ENCODE peak calls at places on chromosomes 16 and 17, in eight cellular contexts. I is adrenal gland, E is AG04450, G is NB4, M is activated B cell treated with CpG ODN at 0.5 μM for 24 hours, S is Calu3, P is cardiac fibroblast, A is GM12865. Z is an unnamed sample.

GRCh38 chr17:45759761-45760160 is 24.4 kb upstream of the CRHR1 start:
- DNase-seq in G (peak), S (no peak), P (no peak), E (no peak), I (no peak), A (no peak), M (no peak), Z (no peak)

GRCh38 chr16:58198022-58198683 is at the start of gene CSNK2A2:
- DNase-seq in E (peak), A (peak), M (peak), S (peak), P (peak), I (peak), G (peak), Z (peak)

GRCh38 chr17:65498831-65499230 is 62.6 kb downstream of the AXIN2 start:
- DNase-seq in E (no peak), A (no peak), G (no peak), M (no peak), S (no peak), I (no peak), P (no peak), Z (no peak)

GRCh38 chr16:15757630-15758251 is 99.1 kb downstream of the MYH11 start:
- DNase-seq in E (no peak), P (no peak), A (peak), G (peak), I (no peak), M (no peak), S (no peak), Z (no peak)

GRCh38 chr17:35312790-35313711 is 60.4 kb downstream of the SLFN11 start:
- DNase-seq in I (peak), M (peak), P (peak), A (peak), E (peak), G (peak), S (peak), Z (peak)

GRCh38 chr17:36983618-36984017 is 34.9 kb downstream of the AATF start:
- DNase-seq in G (no peak), I (no peak), E (no peak), M (no peak), P (no peak), S (no peak), A (no peak), Z (no peak)

GRCh38 chr17:29726721-29727252 is 104.1 kb upstream of the CORO6 start:
- DNase-seq in E (no peak), P (peak), S (no peak), I (no peak), G (peak), A (peak), M (no peak), Z (no peak)

GRCh38 chr16:70156207-70156978 is 17.2 kb upstream of the CLEC18C start:
- DNase-seq in E (no peak), M (no peak), S (no peak), P (no peak), I (no peak), A (no peak), G (no peak), Z (no peak)

GRCh38 chr17:75249564-75249963 is 11.8 kb downstream of the GGA3 start:
- DNase-seq in I (no peak), A (no peak), P (no peak), G (no peak), M (no peak), S (no peak), E (no peak), Z (no peak)

GRCh38 chr17:73471924-73472323 is 160.1 kb upstream of the CDC42EP4 start:
- DNase-seq in A (no peak), M (no peak), G (no peak), P (no peak), S (no peak), I (no peak), E (no peak), Z (no peak)

GRCh38 chr17:63698886-63699637 is 863 bp downstream of the LIMD2 start:
- DNase-seq in G (peak), A (peak), M (peak), P (peak), E (no peak), I (peak), S (no peak), Z (peak)

GRCh38 chr17:40014375-40014980 is 762 bp upstream of the CSF3 start:
- DNase-seq in P (peak), I (peak), A (peak), M (no peak), E (no peak), S (peak), G (no peak), Z (no peak)

GRCh38 chr17:16199093-16199492 is 16.2 kb downstream of the NCOR1 start:
- DNase-seq in S (no peak), A (peak), M (no peak), P (peak), E (no peak), I (no peak), G (peak), Z (no peak)

GRCh38 chr16:82027629-82028035 is 7.4 kb upstream of the HSD17B2 start:
- DNase-seq in G (no peak), P (no peak), A (no peak), I (no peak), S (peak), E (no peak), M (no peak), Z (no peak)

GRCh38 chr17:79126139-79126538 is 51.5 kb downstream of the ENGASE start:
- DNase-seq in G (no peak), I (peak), S (peak), M (no peak), A (no peak), E (no peak), P (no peak), Z (no peak)
- TF ChIP-seq CTCF in G (no peak), I (no peak), S (peak), M (no peak), A (peak), E (no peak), P (peak), Z (no peak)

DNA sequence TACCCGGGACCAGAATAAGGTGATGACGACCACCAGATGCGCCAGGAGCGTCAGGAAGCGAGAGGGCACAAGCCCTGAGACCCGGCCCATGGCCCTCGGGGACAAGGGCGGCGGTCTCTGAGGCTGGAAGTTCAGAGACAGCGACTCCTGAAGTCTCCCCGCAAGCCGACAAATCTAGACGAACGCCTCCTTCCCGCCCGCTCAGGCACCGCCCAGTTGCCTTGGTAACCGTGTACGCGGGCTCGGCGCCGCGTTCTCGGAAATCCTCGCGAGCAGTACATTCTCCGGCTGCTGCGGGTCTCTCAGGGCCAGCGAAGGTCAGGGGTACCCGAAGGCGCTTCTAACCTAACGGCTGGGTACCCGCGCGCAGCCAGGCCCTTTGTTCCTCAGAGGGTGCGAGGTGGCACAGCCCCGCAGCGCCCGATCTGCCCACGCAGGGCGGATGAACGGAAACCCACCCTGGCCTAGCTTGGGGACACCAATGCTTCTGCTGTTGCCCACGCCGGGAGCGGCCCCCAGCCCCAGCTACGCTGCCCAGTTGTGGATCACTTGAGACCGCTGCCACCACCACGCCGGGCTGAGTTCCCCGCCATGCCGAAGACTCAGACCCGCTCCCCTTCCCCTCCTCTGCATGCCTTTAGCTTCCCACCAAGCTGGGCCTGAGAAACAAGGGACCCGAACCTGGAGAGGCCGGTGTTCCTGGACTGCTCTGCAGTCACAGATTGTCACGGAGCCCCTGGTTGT is at the start of gene TMEM107:
- DNase-seq in S (peak), M (peak), G (peak), E (no peak), P (peak), A (peak), I (peak), Z (peak)
- TF ChIP-seq CTCF in S (no peak), M (no peak), G (no peak), E (no peak), P (no peak), A (peak), I (no peak), Z (no peak)

GRCh38 chr16:72664480-72665408 is 383.2 kb downstream of the ZFHX3 start:
- DNase-seq in A (peak), E (peak), M (peak), G (peak), P (peak), S (peak), I (peak), Z (peak)
- TF ChIP-seq CTCF in A (no peak), E (no peak), M (no peak), G (no peak), P (no peak), S (no peak), I (no peak), Z (no peak)

GRCh38 chr17:38454528-38454927 is 26.3 kb downstream of the ARHGAP23 start:
- DNase-seq in I (peak), P (peak), G (no peak), M (no peak), A (no peak), S (peak), E (no peak), Z (no peak)

GRCh38 chr17:38457577-38458371 is 29.5 kb downstream of the ARHGAP23 start:
- DNase-seq in G (no peak), E (no peak), M (no peak), S (no peak), A (no peak), P (no peak), I (no peak), Z (no peak)

GRCh38 chr17:38453951-38454421 is 25.7 kb downstream of the ARHGAP23 start:
- DNase-seq in G (no peak), E (no peak), A (no peak), S (peak), I (peak), M (no peak), P (peak), Z (no peak)

GRCh38 chr17:38455288-38455915 is 27.1 kb downstream of the ARHGAP23 start:
- DNase-seq in E (no peak), I (no peak), G (no peak), A (no peak), M (no peak), S (no peak), P (no peak), Z (no peak)

GRCh38 chr17:38456031-38456815 is 28.0 kb downstream of the ARHGAP23 start:
- DNase-seq in P (no peak), S (no peak), I (no peak), E (no peak), A (no peak), M (no peak), G (no peak), Z (no peak)
- TF ChIP-seq CTCF in P (peak), S (peak), I (no peak), E (peak), A (no peak), M (no peak), G (peak), Z (no peak)

GRCh38 chr17:77312786-77313599 is 172.2 kb downstream of the SEC14L1 start:
- DNase-seq in M (no peak), I (peak), G (no peak), E (peak), S (no peak), P (peak), A (no peak), Z (no peak)

GRCh38 chr17:77314601-77315000 is 173.8 kb downstream of the SEC14L1 start:
- DNase-seq in G (no peak), S (no peak), P (no peak), A (no peak), I (no peak), E (no peak), M (no peak), Z (no peak)

GRCh38 chr17:77312061-77312684 is 171.4 kb downstream of the SEC14L1 start:
- DNase-seq in A (no peak), P (no peak), G (no peak), I (peak), S (no peak), M (no peak), E (no peak), Z (peak)

GRCh38 chr17:77315010-77315409 is 174.2 kb downstream of the SEC14L1 start:
- DNase-seq in M (no peak), G (no peak), P (no peak), S (no peak), A (no peak), I (no peak), E (no peak), Z (no peak)

DNA sequence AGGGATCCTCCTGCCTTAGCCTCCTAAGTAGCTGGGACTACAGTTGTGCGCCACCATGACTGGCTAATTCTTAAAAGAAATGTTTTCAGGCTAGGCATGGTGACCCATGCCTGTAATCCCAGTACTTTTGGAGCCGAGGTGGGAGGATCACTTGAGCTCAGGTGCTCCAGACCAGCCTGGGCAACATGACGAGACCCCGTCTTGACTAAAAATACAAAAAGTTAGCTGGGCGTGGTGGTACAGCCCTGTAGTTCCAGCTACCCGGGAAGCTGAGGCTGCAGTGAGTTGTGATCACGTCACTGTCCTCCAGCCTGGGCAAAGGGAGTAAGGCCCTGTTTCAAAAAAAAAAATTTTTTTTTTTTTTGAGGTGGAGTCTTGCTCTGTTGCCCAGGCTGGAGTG is 173.1 kb downstream of the SEC14L1 start:
- DNase-seq in G (no peak), I (peak), A (no peak), P (no peak), M (no peak), E (no peak), S (no peak), Z (no peak)
- TF ChIP-seq CTCF in G (no peak), I (no peak), A (no peak), P (no peak), M (no peak), E (no peak), S (no peak), Z (no peak)

GRCh38 chr17:979539-980405 is at the start of gene NXN:
- DNase-seq in I (peak), S (peak), M (peak), E (no peak), P (peak), A (peak), G (peak), Z (peak)
- TF ChIP-seq CTCF in I (no peak), S (no peak), M (no peak), E (peak), P (no peak), A (peak), G (no peak), Z (no peak)

GRCh38 chr16:29727452-29727851 is 18.3 kb downstream of the C16orf54 start:
- DNase-seq in P (no peak), M (no peak), E (no peak), A (no peak), G (no peak), I (no peak), S (no peak), Z (no peak)

GRCh38 chr16:29734826-29735225 is 11.0 kb downstream of the C16orf54 start:
- DNase-seq in M (no peak), E (no peak), S (no peak), A (no peak), P (peak), I (no peak), G (no peak), Z (no peak)

GRCh38 chr16:29730649-29731048 is 15.1 kb downstream of the C16orf54 start:
- DNase-seq in P (no peak), S (no peak), E (no peak), G (no peak), A (peak), I (no peak), M (no peak), Z (no peak)

GRCh38 chr16:29726845-29727379 is 18.9 kb downstream of the C16orf54 start:
- DNase-seq in I (no peak), M (no peak), P (no peak), S (no peak), A (no peak), G (no peak), E (no peak), Z (no peak)

GRCh38 chr16:29729116-29729521 is 16.7 kb downstream of the C16orf54 start:
- DNase-seq in S (peak), P (peak), I (peak), A (peak), G (peak), E (peak), M (no peak), Z (no peak)
- TF ChIP-seq CTCF in S (peak), P (peak), I (peak), A (peak), G (peak), E (peak), M (no peak), Z (peak)

GRCh38 chr17:1532836-1533602 is 16.6 kb upstream of the INPP5K start:
- DNase-seq in G (peak), M (peak), E (no peak), S (no peak), I (no peak), A (peak), P (peak), Z (peak)
- TF ChIP-seq CTCF in G (peak), M (no peak), E (peak), S (no peak), I (no peak), A (peak), P (peak), Z (peak)

DNA sequence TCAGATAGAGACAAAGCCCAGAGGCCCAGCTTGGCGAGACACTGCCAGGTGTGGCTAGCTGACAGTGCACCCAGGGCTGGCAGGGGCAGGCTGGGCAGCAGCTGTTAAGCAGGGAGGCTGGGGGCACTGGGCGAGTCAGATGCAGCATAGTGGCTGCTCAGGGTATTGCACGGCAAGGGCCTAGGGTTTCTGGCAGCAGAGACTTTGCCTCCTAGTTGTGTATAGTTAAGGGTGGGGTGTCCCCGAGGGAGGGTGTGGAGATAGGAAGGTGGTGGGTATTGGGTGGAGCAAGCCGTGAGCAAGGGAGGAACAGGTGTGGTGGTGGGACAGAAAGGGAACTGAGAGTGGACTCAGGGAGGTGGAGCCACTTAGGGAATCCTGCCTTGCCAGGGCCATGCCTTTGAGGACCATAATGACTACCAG is 66.0 kb downstream of the SMPD3 start:
- DNase-seq in P (no peak), G (peak), I (no peak), M (no peak), E (no peak), S (peak), A (peak), Z (no peak)
- TF ChIP-seq CTCF in P (peak), G (peak), I (no peak), M (no peak), E (peak), S (peak), A (peak), Z (no peak)